ENCODE peak calls at places on chromosomes 7 and 10, in ten cellular contexts. O, T, Q, C, N, A, Z, Y, R and L are unnamed samples.

GRCh38 chr10:116055919-116056252 is 217.1 kb downstream of the GFRA1 start:
- DNase-seq in Z (no peak), A (no peak), O (no peak), C (no peak), R (no peak), Y (no peak), T (no peak), Q (no peak), N (no peak), L (no peak)

GRCh38 chr7:20846791-20847190 is 60.1 kb upstream of the SP8 start:
- DNase-seq in T (no peak), A (no peak), R (no peak), Z (no peak), Q (no peak), O (no peak), C (no peak), Y (no peak), N (no peak), L (no peak)

GRCh38 chr7:8109196-8110022 is 140.8 kb downstream of the GLCCI1 start:
- DNase-seq in O (no peak), A (no peak), Q (no peak), T (peak; percentile 31), Z (no peak), C (peak; percentile 8), Y (no peak), N (peak; percentile 63), R (no peak), L (peak; percentile 65)

GRCh38 chr7:157930441-157930840 is 593.6 kb downstream of the DNAJB6 start:
- DNase-seq in C (no peak), Z (no peak), O (no peak), Q (no peak), Y (no peak), T (no peak), R (no peak), N (no peak), A (no peak), L (no peak)

GRCh38 chr7:115198143-115198542 is 276.2 kb downstream of the MDFIC start:
- DNase-seq in O (no peak), R (no peak), N (no peak), C (peak; percentile 20), T (no peak), A (no peak), Y (no peak), Z (no peak), Q (no peak), L (no peak)

GRCh38 chr10:21496285-21497176 is 29.0 kb downstream of the SKIDA1 start:
- DNase-seq in A (no peak), Y (peak; percentile 48), T (peak; percentile 38), C (no peak), Z (peak; percentile 83), N (peak; percentile 69), R (peak; percentile 73), O (no peak), Q (peak; percentile 68), L (peak; percentile 50)

GRCh38 chr7:112889834-112890438 is 99.7 kb upstream of the TMEM168 start:
- DNase-seq in C (no peak), A (no peak), O (no peak), Y (no peak), Q (no peak), T (no peak), N (no peak), R (no peak), Z (no peak), L (no peak)

GRCh38 chr7:139958599-139959380 is 104.0 kb downstream of the PARP12 start:
- DNase-seq in N (no peak), O (no peak), Q (no peak), Y (no peak), T (no peak), R (no peak), C (no peak), Z (no peak), A (no peak), L (no peak)

GRCh38 chr7:30813466-30813865 is 42.2 kb downstream of the MINDY4 start:
- DNase-seq in R (no peak), Y (no peak), T (no peak), Z (no peak), C (no peak), N (no peak), Q (no peak), O (no peak), A (no peak), L (no peak)